ENCODE peak calls at places on chromosome 10, in nine cellular contexts. I is upper lobe of right lung, J is Peyer's patch, G is endothelial cell, N is fibroblast of lung, P is left ventricle myocardium inferior, Q is pancreas, W is GM12865, O is B cell. S is an unnamed sample.

GRCh38 chr10:6918305-6918704 is 338.2 kb upstream of the PRKCQ start:
- DNase-seq in I (peak; percentile 73), J (peak; percentile 68), G (peak; percentile 44), N (no peak), P (no peak), Q (no peak), W (peak; percentile 70), O (peak; percentile 57), S (peak; percentile 52)

GRCh38 chr10:62627985-62628384 is 176.5 kb upstream of the ADO start:
- DNase-seq in I (no peak), J (no peak), G (no peak), N (peak; percentile 25), P (no peak), Q (no peak), W (no peak), O (no peak), S (no peak)

GRCh38 chr10:21832751-21833150 is 170.8 kb downstream of the DNAJC1 start:
- DNase-seq in I (no peak), J (no peak), G (no peak), N (no peak), P (no peak), Q (no peak), W (no peak), O (no peak), S (no peak)

GRCh38 chr10:26696786-26697162 is 727 bp upstream of the PDSS1 start:
- DNase-seq in I (no peak), J (no peak), G (no peak), N (no peak), P (no peak), Q (no peak), W (no peak), O (no peak), S (no peak)

GRCh38 chr10:6114758-6115410 is 26.1 kb downstream of the RBM17 start:
- DNase-seq in I (no peak), J (no peak), G (no peak), N (peak; percentile 75), P (no peak), Q (no peak), W (peak; percentile 58), O (no peak), S (no peak)

GRCh38 chr10:6114299-6114698 is 25.5 kb downstream of the RBM17 start:
- DNase-seq in I (no peak), J (no peak), G (no peak), N (peak; percentile 45), P (no peak), Q (no peak), W (peak; percentile 65), O (no peak), S (no peak)

GRCh38 chr10:120735773-120736371 is 115.3 kb upstream of the WDR11 start:
- DNase-seq in I (no peak), J (no peak), G (no peak), N (peak; percentile 21), P (no peak), Q (no peak), W (peak; percentile 28), O (peak; percentile 4), S (no peak)

GRCh38 chr10:3784510-3785250 is at the start of gene KLF6:
- DNase-seq in I (no peak), J (no peak), G (peak; percentile 36), N (no peak), P (peak; percentile 63), Q (peak; percentile 67), W (peak; percentile 60), O (peak; percentile 73), S (peak; percentile 39)

GRCh38 chr10:43873717-43874116 is 225.0 kb upstream of the ZNF32 start:
- DNase-seq in I (no peak), J (no peak), G (no peak), N (no peak), P (no peak), Q (no peak), W (no peak), O (no peak), S (no peak)

GRCh38 chr10:49318751-49319150 is 19.8 kb downstream of the C10orf71 start:
- DNase-seq in I (no peak), J (no peak), G (no peak), N (no peak), P (no peak), Q (no peak), W (no peak), O (no peak), S (no peak)

GRCh38 chr10:75350791-75351190 is 50.8 kb downstream of the ZNF503 start:
- DNase-seq in I (no peak), J (no peak), G (no peak), N (peak; percentile 74), P (no peak), Q (no peak), W (no peak), O (no peak), S (no peak)

GRCh38 chr10:91797077-91797690 is 1.0 kb upstream of the TNKS2 start:
- DNase-seq in I (no peak), J (no peak), G (no peak), N (no peak), P (no peak), Q (no peak), W (no peak), O (peak; percentile 11), S (no peak)

GRCh38 chr10:97025613-97026242 is 160.0 kb downstream of the SLIT1 start:
- DNase-seq in I (no peak), J (peak; percentile 36), G (peak; percentile 64), N (peak; percentile 40), P (no peak), Q (peak; percentile 50), W (peak; percentile 84), O (peak; percentile 68), S (peak; percentile 50)

DNA sequence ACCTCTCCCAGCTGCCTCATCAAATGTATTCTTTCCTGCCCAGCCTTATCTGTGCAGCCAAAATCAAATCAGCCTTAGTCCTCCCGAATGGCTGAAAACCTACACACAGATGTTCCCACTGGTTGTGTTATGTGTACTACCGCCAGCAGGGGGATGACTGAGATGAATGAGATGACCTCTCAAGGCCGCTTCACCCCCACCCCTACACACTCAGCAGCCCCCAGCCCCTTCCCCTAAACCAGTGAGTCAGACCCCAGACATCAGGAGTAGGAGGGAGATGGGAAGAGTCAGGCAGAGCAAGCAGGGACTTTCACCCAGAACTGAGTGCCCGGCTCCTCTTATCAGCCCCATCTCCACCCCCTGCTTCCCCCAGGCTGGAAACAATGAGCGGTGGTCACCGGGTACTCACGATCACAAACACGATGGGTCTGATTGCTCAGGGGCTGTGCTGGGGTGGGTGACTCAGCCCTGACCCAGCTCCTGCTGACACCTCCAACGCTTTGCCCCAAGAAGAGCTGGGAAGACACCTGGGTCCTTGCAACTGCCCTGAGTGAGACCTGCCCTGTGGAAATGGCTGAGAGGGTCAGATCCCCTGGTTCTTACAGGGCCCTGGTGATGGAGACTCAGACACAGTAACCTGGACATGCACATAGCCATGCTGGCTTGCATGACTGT is 6.6 kb upstream of the C10orf105 start:
- DNase-seq in I (no peak), J (peak; percentile 73), G (peak; percentile 52), N (peak; percentile 67), P (no peak), Q (no peak), W (peak; percentile 59), O (peak; percentile 54), S (peak; percentile 33)
- TF ChIP-seq CTCF in I (peak; percentile 38), J (peak; percentile 43), G (peak; percentile 69), N (peak; percentile 28), P (peak; percentile 42), Q (no peak), W (peak; percentile 50), O (peak; percentile 35), S (peak; percentile 58)

DNA sequence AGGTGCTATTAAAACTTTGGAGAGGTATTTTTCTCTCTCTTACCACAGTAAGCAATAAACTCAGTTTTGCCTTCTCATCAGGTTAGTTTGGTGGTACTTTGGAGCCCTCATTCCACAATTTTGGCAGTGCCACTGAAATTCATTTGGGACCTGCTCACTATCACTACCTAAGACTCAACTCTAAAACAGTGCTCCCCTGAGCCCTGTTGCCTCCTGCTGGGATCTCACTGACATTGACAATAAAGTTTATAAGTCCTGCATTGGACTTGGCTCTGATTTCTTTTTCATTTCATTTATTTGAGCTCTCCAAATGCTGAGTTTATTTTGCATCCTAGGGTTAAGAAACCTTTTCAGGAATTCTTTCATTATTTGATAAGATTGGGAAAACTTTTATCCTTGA is 130.8 kb upstream of the HPS1 start:
- DNase-seq in I (no peak), J (no peak), G (no peak), N (no peak), P (no peak), Q (no peak), W (no peak), O (no peak), S (no peak)
- TF ChIP-seq CTCF in I (no peak), J (no peak), G (no peak), N (no peak), P (no peak), Q (no peak), W (no peak), O (no peak), S (no peak)

GRCh38 chr10:101958691-101959090 is 97.3 kb downstream of the ARMH3 start:
- DNase-seq in I (no peak), J (no peak), G (no peak), N (no peak), P (no peak), Q (no peak), W (no peak), O (no peak), S (no peak)

GRCh38 chr10:101959349-101959916 is 96.5 kb downstream of the ARMH3 start:
- DNase-seq in I (no peak), J (no peak), G (no peak), N (no peak), P (no peak), Q (no peak), W (no peak), O (no peak), S (no peak)

GRCh38 chr10:101960879-101961395 is 95.0 kb downstream of the ARMH3 start:
- DNase-seq in I (no peak), J (no peak), G (no peak), N (no peak), P (no peak), Q (no peak), W (no peak), O (no peak), S (no peak)

GRCh38 chr10:101956105-101956504 is 99.9 kb downstream of the ARMH3 start:
- DNase-seq in I (no peak), J (no peak), G (no peak), N (peak; percentile 70), P (no peak), Q (no peak), W (no peak), O (no peak), S (no peak)

GRCh38 chr10:101956898-101957297 is 99.1 kb downstream of the ARMH3 start:
- DNase-seq in I (no peak), J (no peak), G (no peak), N (no peak), P (no peak), Q (no peak), W (no peak), O (no peak), S (no peak)
- TF ChIP-seq CTCF in I (no peak), J (no peak), G (no peak), N (no peak), P (no peak), Q (no peak), W (no peak), O (no peak), S (no peak)

DNA sequence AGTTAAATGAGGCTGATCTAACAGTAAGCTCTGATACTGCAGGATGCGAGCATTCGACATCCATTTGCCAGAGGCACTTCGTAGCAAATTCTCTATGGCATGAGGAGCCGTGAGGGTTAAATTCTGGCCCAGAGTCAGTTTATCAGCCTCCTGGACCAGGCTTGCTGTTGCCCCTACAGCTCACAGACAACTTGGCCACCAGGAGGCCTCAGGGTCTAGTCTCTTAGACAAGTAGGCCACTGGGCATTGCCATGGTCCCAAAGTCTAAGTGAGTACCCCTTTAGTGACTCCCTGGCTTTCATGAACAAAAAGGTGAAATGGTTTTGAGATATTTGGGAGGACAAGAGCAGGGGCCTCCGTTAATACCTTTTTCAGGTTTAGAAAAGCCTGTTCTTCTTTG is 178.0 kb upstream of the MBL2 start:
- DNase-seq in I (no peak), J (no peak), G (no peak), N (no peak), P (no peak), Q (no peak), W (peak; percentile 20), O (no peak), S (no peak)
- TF ChIP-seq CTCF in I (no peak), J (no peak), G (no peak), N (no peak), P (no peak), Q (no peak), W (no peak), O (no peak), S (no peak)

S was measured in neural crest cell.